ENCODE peak calls at places on chromosomes 13 and 19, in ten cellular contexts. One of them, this sample, is unnamed.

GRCh38 chr19:4197625-4198466 is 15.4 kb downstream of the ANKRD24 start:
- DNase-seq in upper lobe of right lung: no peak
- DNase-seq in fibroblast of mammary gland: no peak
- DNase-seq in CD8-positive, alpha-beta T cell: no peak
- DNase-seq in fibroblast of lung: peak
- DNase-seq in heart left ventricle: no peak
- DNase-seq in IMR-90: no peak
- DNase-seq in heart right ventricle: no peak
- DNase-seq in tibial nerve: no peak
- DNase-seq in epithelial cell of esophagus: no peak
- DNase-seq in this sample: peak

GRCh38 chr13:45224181-45224580 is 23.3 kb upstream of the KCTD4 start:
- DNase-seq in tibial nerve: no peak
- DNase-seq in upper lobe of right lung: no peak
- DNase-seq in fibroblast of mammary gland: peak
- DNase-seq in IMR-90: peak
- DNase-seq in epithelial cell of esophagus: no peak
- DNase-seq in heart right ventricle: no peak
- DNase-seq in CD8-positive, alpha-beta T cell: no peak
- DNase-seq in heart left ventricle: no peak
- DNase-seq in fibroblast of lung: peak
- DNase-seq in this sample: no peak

GRCh38 chr13:97107815-97108534 is 113.7 kb upstream of the OXGR1 start:
- DNase-seq in heart left ventricle: no peak
- DNase-seq in fibroblast of mammary gland: peak
- DNase-seq in fibroblast of lung: peak
- DNase-seq in epithelial cell of esophagus: no peak
- DNase-seq in CD8-positive, alpha-beta T cell: no peak
- DNase-seq in upper lobe of right lung: no peak
- DNase-seq in IMR-90: peak
- DNase-seq in tibial nerve: no peak
- DNase-seq in heart right ventricle: no peak
- DNase-seq in this sample: no peak

GRCh38 chr19:55484571-55485438 is at the start of gene NAT14:
- DNase-seq in fibroblast of mammary gland: no peak
- DNase-seq in IMR-90: peak
- DNase-seq in tibial nerve: no peak
- DNase-seq in CD8-positive, alpha-beta T cell: peak
- DNase-seq in upper lobe of right lung: peak
- DNase-seq in heart left ventricle: peak
- DNase-seq in fibroblast of lung: peak
- DNase-seq in heart right ventricle: peak
- DNase-seq in epithelial cell of esophagus: peak
- DNase-seq in this sample: peak

GRCh38 chr13:30963794-30964193 is 31.3 kb downstream of the TEX26 start:
- DNase-seq in epithelial cell of esophagus: peak
- DNase-seq in IMR-90: peak
- DNase-seq in heart left ventricle: no peak
- DNase-seq in CD8-positive, alpha-beta T cell: no peak
- DNase-seq in tibial nerve: no peak
- DNase-seq in fibroblast of lung: peak
- DNase-seq in upper lobe of right lung: no peak
- DNase-seq in heart right ventricle: no peak
- DNase-seq in fibroblast of mammary gland: peak
- DNase-seq in this sample: no peak

GRCh38 chr13:35475960-35476943 is at the start of gene MAB21L1:
- DNase-seq in epithelial cell of esophagus: peak
- DNase-seq in fibroblast of mammary gland: peak
- DNase-seq in fibroblast of lung: peak
- DNase-seq in upper lobe of right lung: no peak
- DNase-seq in heart left ventricle: peak
- DNase-seq in tibial nerve: peak
- DNase-seq in IMR-90: peak
- DNase-seq in heart right ventricle: peak
- DNase-seq in CD8-positive, alpha-beta T cell: no peak
- DNase-seq in this sample: peak

GRCh38 chr19:48806818-48807589 is 3.8 kb downstream of the BCAT2 start:
- DNase-seq in fibroblast of mammary gland: peak
- DNase-seq in epithelial cell of esophagus: peak
- DNase-seq in upper lobe of right lung: no peak
- DNase-seq in tibial nerve: no peak
- DNase-seq in heart left ventricle: no peak
- DNase-seq in heart right ventricle: no peak
- DNase-seq in IMR-90: peak
- DNase-seq in CD8-positive, alpha-beta T cell: no peak
- DNase-seq in fibroblast of lung: peak
- DNase-seq in this sample: peak

GRCh38 chr19:35409191-35409590 is 38.3 kb downstream of the GPR42 start:
- DNase-seq in fibroblast of lung: no peak
- DNase-seq in heart left ventricle: no peak
- DNase-seq in upper lobe of right lung: no peak
- DNase-seq in CD8-positive, alpha-beta T cell: no peak
- DNase-seq in IMR-90: no peak
- DNase-seq in tibial nerve: no peak
- DNase-seq in heart right ventricle: no peak
- DNase-seq in epithelial cell of esophagus: no peak
- DNase-seq in fibroblast of mammary gland: no peak
- DNase-seq in this sample: no peak

GRCh38 chr19:14116918-14117578 is 514 bp downstream of the PRKACA start:
- DNase-seq in CD8-positive, alpha-beta T cell: peak
- DNase-seq in IMR-90: no peak
- DNase-seq in heart right ventricle: peak
- DNase-seq in fibroblast of lung: no peak
- DNase-seq in heart left ventricle: peak
- DNase-seq in epithelial cell of esophagus: no peak
- DNase-seq in tibial nerve: no peak
- DNase-seq in upper lobe of right lung: peak
- DNase-seq in fibroblast of mammary gland: no peak
- DNase-seq in this sample: peak

GRCh38 chr19:50496189-50497029 is 14.6 kb downstream of the JOSD2 start:
- DNase-seq in epithelial cell of esophagus: no peak
- DNase-seq in heart left ventricle: peak
- DNase-seq in fibroblast of lung: no peak
- DNase-seq in IMR-90: no peak
- DNase-seq in tibial nerve: no peak
- DNase-seq in CD8-positive, alpha-beta T cell: no peak
- DNase-seq in heart right ventricle: peak
- DNase-seq in upper lobe of right lung: peak
- DNase-seq in fibroblast of mammary gland: no peak
- DNase-seq in this sample: no peak
- TF ChIP-seq CTCF in epithelial cell of esophagus: no peak
- TF ChIP-seq CTCF in heart left ventricle: peak
- TF ChIP-seq CTCF in fibroblast of lung: no peak
- TF ChIP-seq CTCF in IMR-90: no peak
- TF ChIP-seq CTCF in tibial nerve: no peak
- TF ChIP-seq CTCF in CD8-positive, alpha-beta T cell: no peak
- TF ChIP-seq CTCF in heart right ventricle: no peak
- TF ChIP-seq CTCF in upper lobe of right lung: no peak
- TF ChIP-seq CTCF in fibroblast of mammary gland: no peak
- TF ChIP-seq CTCF in this sample: no peak

GRCh38 chr19:31512403-31512970 is 163.3 kb upstream of the TSHZ3 start:
- DNase-seq in tibial nerve: no peak
- DNase-seq in heart left ventricle: no peak
- DNase-seq in CD8-positive, alpha-beta T cell: no peak
- DNase-seq in fibroblast of lung: no peak
- DNase-seq in IMR-90: no peak
- DNase-seq in heart right ventricle: no peak
- DNase-seq in fibroblast of mammary gland: no peak
- DNase-seq in epithelial cell of esophagus: no peak
- DNase-seq in upper lobe of right lung: no peak
- DNase-seq in this sample: no peak

GRCh38 chr19:31515931-31516330 is 166.7 kb upstream of the TSHZ3 start:
- DNase-seq in epithelial cell of esophagus: no peak
- DNase-seq in fibroblast of mammary gland: peak
- DNase-seq in upper lobe of right lung: no peak
- DNase-seq in CD8-positive, alpha-beta T cell: no peak
- DNase-seq in IMR-90: no peak
- DNase-seq in fibroblast of lung: no peak
- DNase-seq in heart right ventricle: no peak
- DNase-seq in tibial nerve: no peak
- DNase-seq in heart left ventricle: no peak
- DNase-seq in this sample: no peak

GRCh38 chr19:31511696-31512095 is 162.5 kb upstream of the TSHZ3 start:
- DNase-seq in fibroblast of lung: no peak
- DNase-seq in fibroblast of mammary gland: no peak
- DNase-seq in epithelial cell of esophagus: no peak
- DNase-seq in heart left ventricle: no peak
- DNase-seq in CD8-positive, alpha-beta T cell: no peak
- DNase-seq in tibial nerve: no peak
- DNase-seq in IMR-90: no peak
- DNase-seq in heart right ventricle: no peak
- DNase-seq in upper lobe of right lung: no peak
- DNase-seq in this sample: no peak

GRCh38 chr19:31511098-31511497 is 161.9 kb upstream of the TSHZ3 start:
- DNase-seq in upper lobe of right lung: no peak
- DNase-seq in tibial nerve: no peak
- DNase-seq in heart right ventricle: no peak
- DNase-seq in fibroblast of mammary gland: no peak
- DNase-seq in fibroblast of lung: no peak
- DNase-seq in IMR-90: no peak
- DNase-seq in CD8-positive, alpha-beta T cell: no peak
- DNase-seq in heart left ventricle: no peak
- DNase-seq in epithelial cell of esophagus: no peak
- DNase-seq in this sample: no peak

GRCh38 chr19:31513841-31514240 is 164.6 kb upstream of the TSHZ3 start:
- DNase-seq in heart right ventricle: no peak
- DNase-seq in tibial nerve: no peak
- DNase-seq in fibroblast of mammary gland: no peak
- DNase-seq in epithelial cell of esophagus: no peak
- DNase-seq in CD8-positive, alpha-beta T cell: no peak
- DNase-seq in heart left ventricle: no peak
- DNase-seq in IMR-90: no peak
- DNase-seq in upper lobe of right lung: no peak
- DNase-seq in fibroblast of lung: no peak
- DNase-seq in this sample: no peak
- TF ChIP-seq CTCF in heart right ventricle: no peak
- TF ChIP-seq CTCF in tibial nerve: no peak
- TF ChIP-seq CTCF in fibroblast of mammary gland: no peak
- TF ChIP-seq CTCF in epithelial cell of esophagus: no peak
- TF ChIP-seq CTCF in CD8-positive, alpha-beta T cell: no peak
- TF ChIP-seq CTCF in heart left ventricle: no peak
- TF ChIP-seq CTCF in IMR-90: no peak
- TF ChIP-seq CTCF in upper lobe of right lung: no peak
- TF ChIP-seq CTCF in fibroblast of lung: no peak
- TF ChIP-seq CTCF in this sample: no peak

GRCh38 chr13:75759531-75759930 is 123.4 kb downstream of the LMO7 start:
- DNase-seq in heart right ventricle: no peak
- DNase-seq in epithelial cell of esophagus: no peak
- DNase-seq in fibroblast of lung: no peak
- DNase-seq in upper lobe of right lung: no peak
- DNase-seq in tibial nerve: no peak
- DNase-seq in CD8-positive, alpha-beta T cell: no peak
- DNase-seq in fibroblast of mammary gland: no peak
- DNase-seq in heart left ventricle: no peak
- DNase-seq in IMR-90: no peak
- DNase-seq in this sample: no peak

GRCh38 chr13:75762967-75763366 is 126.8 kb downstream of the LMO7 start:
- DNase-seq in epithelial cell of esophagus: no peak
- DNase-seq in tibial nerve: no peak
- DNase-seq in IMR-90: no peak
- DNase-seq in heart right ventricle: no peak
- DNase-seq in upper lobe of right lung: no peak
- DNase-seq in CD8-positive, alpha-beta T cell: no peak
- DNase-seq in heart left ventricle: no peak
- DNase-seq in fibroblast of lung: no peak
- DNase-seq in fibroblast of mammary gland: no peak
- DNase-seq in this sample: no peak

GRCh38 chr13:75762066-75762937 is 126.2 kb downstream of the LMO7 start:
- DNase-seq in heart left ventricle: no peak
- DNase-seq in IMR-90: peak
- DNase-seq in CD8-positive, alpha-beta T cell: peak
- DNase-seq in upper lobe of right lung: no peak
- DNase-seq in tibial nerve: no peak
- DNase-seq in fibroblast of lung: no peak
- DNase-seq in fibroblast of mammary gland: peak
- DNase-seq in epithelial cell of esophagus: peak
- DNase-seq in heart right ventricle: no peak
- DNase-seq in this sample: peak

GRCh38 chr13:75761373-75761772 is 125.2 kb downstream of the LMO7 start:
- DNase-seq in heart left ventricle: no peak
- DNase-seq in tibial nerve: no peak
- DNase-seq in CD8-positive, alpha-beta T cell: no peak
- DNase-seq in fibroblast of lung: no peak
- DNase-seq in epithelial cell of esophagus: no peak
- DNase-seq in fibroblast of mammary gland: no peak
- DNase-seq in heart right ventricle: no peak
- DNase-seq in IMR-90: no peak
- DNase-seq in upper lobe of right lung: no peak
- DNase-seq in this sample: peak

GRCh38 chr13:75760182-75760981 is 124.3 kb downstream of the LMO7 start:
- DNase-seq in epithelial cell of esophagus: peak
- DNase-seq in upper lobe of right lung: no peak
- DNase-seq in heart left ventricle: peak
- DNase-seq in fibroblast of lung: peak
- DNase-seq in CD8-positive, alpha-beta T cell: no peak
- DNase-seq in tibial nerve: no peak
- DNase-seq in heart right ventricle: no peak
- DNase-seq in fibroblast of mammary gland: peak
- DNase-seq in IMR-90: peak
- DNase-seq in this sample: no peak
- TF ChIP-seq CTCF in epithelial cell of esophagus: peak
- TF ChIP-seq CTCF in upper lobe of right lung: peak
- TF ChIP-seq CTCF in heart left ventricle: peak
- TF ChIP-seq CTCF in fibroblast of lung: no peak
- TF ChIP-seq CTCF in CD8-positive, alpha-beta T cell: peak
- TF ChIP-seq CTCF in tibial nerve: no peak
- TF ChIP-seq CTCF in heart right ventricle: no peak
- TF ChIP-seq CTCF in fibroblast of mammary gland: peak
- TF ChIP-seq CTCF in IMR-90: peak
- TF ChIP-seq CTCF in this sample: peak

GRCh38 chr19:8322638-8322997 is 1.3 kb downstream of the RPS28 start:
- DNase-seq in CD8-positive, alpha-beta T cell: no peak
- DNase-seq in epithelial cell of esophagus: no peak
- DNase-seq in fibroblast of lung: no peak
- DNase-seq in tibial nerve: no peak
- DNase-seq in IMR-90: no peak
- DNase-seq in heart right ventricle: no peak
- DNase-seq in fibroblast of mammary gland: no peak
- DNase-seq in heart left ventricle: no peak
- DNase-seq in upper lobe of right lung: no peak
- DNase-seq in this sample: no peak

GRCh38 chr19:8325454-8325853 is 4.2 kb downstream of the RPS28 start:
- DNase-seq in epithelial cell of esophagus: no peak
- DNase-seq in IMR-90: no peak
- DNase-seq in upper lobe of right lung: no peak
- DNase-seq in fibroblast of lung: no peak
- DNase-seq in heart left ventricle: no peak
- DNase-seq in tibial nerve: no peak
- DNase-seq in CD8-positive, alpha-beta T cell: no peak
- DNase-seq in heart right ventricle: no peak
- DNase-seq in fibroblast of mammary gland: no peak
- DNase-seq in this sample: no peak

GRCh38 chr19:8321760-8322637 is 703 bp downstream of the RPS28 start:
- DNase-seq in heart left ventricle: no peak
- DNase-seq in IMR-90: no peak
- DNase-seq in CD8-positive, alpha-beta T cell: no peak
- DNase-seq in fibroblast of mammary gland: no peak
- DNase-seq in fibroblast of lung: no peak
- DNase-seq in tibial nerve: no peak
- DNase-seq in epithelial cell of esophagus: no peak
- DNase-seq in upper lobe of right lung: no peak
- DNase-seq in heart right ventricle: no peak
- DNase-seq in this sample: no peak

GRCh38 chr19:8323781-8324185 is 2.5 kb downstream of the RPS28 start:
- DNase-seq in heart right ventricle: no peak
- DNase-seq in fibroblast of mammary gland: no peak
- DNase-seq in fibroblast of lung: no peak
- DNase-seq in IMR-90: no peak
- DNase-seq in heart left ventricle: no peak
- DNase-seq in epithelial cell of esophagus: no peak
- DNase-seq in CD8-positive, alpha-beta T cell: no peak
- DNase-seq in upper lobe of right lung: no peak
- DNase-seq in tibial nerve: no peak
- DNase-seq in this sample: no peak

GRCh38 chr19:8324186-8325050 is 3.1 kb downstream of the RPS28 start:
- DNase-seq in tibial nerve: no peak
- DNase-seq in IMR-90: no peak
- DNase-seq in heart left ventricle: peak
- DNase-seq in fibroblast of mammary gland: no peak
- DNase-seq in epithelial cell of esophagus: no peak
- DNase-seq in heart right ventricle: peak
- DNase-seq in fibroblast of lung: no peak
- DNase-seq in upper lobe of right lung: no peak
- DNase-seq in CD8-positive, alpha-beta T cell: no peak
- DNase-seq in this sample: no peak
- TF ChIP-seq CTCF in tibial nerve: no peak
- TF ChIP-seq CTCF in IMR-90: no peak
- TF ChIP-seq CTCF in heart left ventricle: no peak
- TF ChIP-seq CTCF in fibroblast of mammary gland: no peak
- TF ChIP-seq CTCF in epithelial cell of esophagus: no peak
- TF ChIP-seq CTCF in heart right ventricle: no peak
- TF ChIP-seq CTCF in fibroblast of lung: no peak
- TF ChIP-seq CTCF in upper lobe of right lung: no peak
- TF ChIP-seq CTCF in CD8-positive, alpha-beta T cell: no peak
- TF ChIP-seq CTCF in this sample: peak

This sample was measured in GM13977.